ENCODE peak calls at places on chromosome 11, in eight cellular contexts. One of them, this sample, is unnamed.

GRCh38 chr11:86183694-86184093 is 60.9 kb upstream of the EED start:
- DNase-seq in GM13976: no peak
- DNase-seq in hippocampal formation: no peak
- DNase-seq in ovary: no peak
- DNase-seq in T-helper 2 cell: no peak
- DNase-seq in NCI-H446 treated with DMSO at 0.1 percent for 48 hours: no peak
- DNase-seq in BJ: no peak
- DNase-seq in NCI-H82: peak
- DNase-seq in this sample: no peak

GRCh38 chr11:124739479-124740276 is at the start of gene NRGN:
- DNase-seq in NCI-H82: peak
- DNase-seq in NCI-H446 treated with DMSO at 0.1 percent for 48 hours: peak
- DNase-seq in hippocampal formation: peak
- DNase-seq in BJ: peak
- DNase-seq in ovary: peak
- DNase-seq in T-helper 2 cell: peak
- DNase-seq in GM13976: peak
- DNase-seq in this sample: peak

GRCh38 chr11:119796363-119797060 is 67.5 kb upstream of the NECTIN1 start:
- DNase-seq in ovary: no peak
- DNase-seq in BJ: no peak
- DNase-seq in NCI-H446 treated with DMSO at 0.1 percent for 48 hours: no peak
- DNase-seq in GM13976: no peak
- DNase-seq in T-helper 2 cell: no peak
- DNase-seq in hippocampal formation: no peak
- DNase-seq in NCI-H82: no peak
- DNase-seq in this sample: no peak

GRCh38 chr11:126716456-126717083 is 284.0 kb downstream of the KIRREL3 start:
- DNase-seq in ovary: no peak
- DNase-seq in T-helper 2 cell: peak
- DNase-seq in NCI-H446 treated with DMSO at 0.1 percent for 48 hours: no peak
- DNase-seq in hippocampal formation: peak
- DNase-seq in GM13976: peak
- DNase-seq in NCI-H82: peak
- DNase-seq in BJ: no peak
- DNase-seq in this sample: no peak

GRCh38 chr11:69101100-69101791 is 52.5 kb downstream of the TPCN2 start:
- DNase-seq in BJ: no peak
- DNase-seq in GM13976: peak
- DNase-seq in ovary: no peak
- DNase-seq in hippocampal formation: peak
- DNase-seq in NCI-H446 treated with DMSO at 0.1 percent for 48 hours: no peak
- DNase-seq in T-helper 2 cell: peak
- DNase-seq in NCI-H82: peak
- DNase-seq in this sample: peak

GRCh38 chr11:134025086-134025437 is 43.8 kb upstream of the JAM3 start:
- DNase-seq in NCI-H446 treated with DMSO at 0.1 percent for 48 hours: no peak
- DNase-seq in BJ: no peak
- DNase-seq in GM13976: no peak
- DNase-seq in T-helper 2 cell: no peak
- DNase-seq in hippocampal formation: peak
- DNase-seq in NCI-H82: no peak
- DNase-seq in ovary: no peak
- DNase-seq in this sample: no peak

GRCh38 chr11:20303451-20303965 is 60.0 kb upstream of the HTATIP2 start:
- DNase-seq in hippocampal formation: no peak
- DNase-seq in T-helper 2 cell: no peak
- DNase-seq in NCI-H82: peak
- DNase-seq in GM13976: no peak
- DNase-seq in BJ: no peak
- DNase-seq in ovary: no peak
- DNase-seq in NCI-H446 treated with DMSO at 0.1 percent for 48 hours: peak
- DNase-seq in this sample: no peak

GRCh38 chr11:114081641-114082414 is 22.3 kb downstream of the ZBTB16 start:
- DNase-seq in ovary: no peak
- DNase-seq in T-helper 2 cell: no peak
- DNase-seq in hippocampal formation: no peak
- DNase-seq in BJ: no peak
- DNase-seq in GM13976: no peak
- DNase-seq in NCI-H82: no peak
- DNase-seq in NCI-H446 treated with DMSO at 0.1 percent for 48 hours: no peak
- DNase-seq in this sample: no peak

GRCh38 chr11:662689-663274 is 25.7 kb downstream of the DRD4 start:
- DNase-seq in hippocampal formation: peak
- DNase-seq in T-helper 2 cell: no peak
- DNase-seq in ovary: peak
- DNase-seq in GM13976: peak
- DNase-seq in BJ: no peak
- DNase-seq in NCI-H446 treated with DMSO at 0.1 percent for 48 hours: no peak
- DNase-seq in NCI-H82: peak
- DNase-seq in this sample: peak

GRCh38 chr11:35105319-35106063 is 33.5 kb upstream of the CD44 start:
- DNase-seq in GM13976: no peak
- DNase-seq in ovary: no peak
- DNase-seq in BJ: no peak
- DNase-seq in NCI-H82: no peak
- DNase-seq in NCI-H446 treated with DMSO at 0.1 percent for 48 hours: peak
- DNase-seq in hippocampal formation: no peak
- DNase-seq in T-helper 2 cell: no peak
- DNase-seq in this sample: peak

GRCh38 chr11:120834686-120835225 is 189.1 kb upstream of the TBCEL start:
- DNase-seq in BJ: no peak
- DNase-seq in GM13976: no peak
- DNase-seq in NCI-H82: no peak
- DNase-seq in NCI-H446 treated with DMSO at 0.1 percent for 48 hours: no peak
- DNase-seq in T-helper 2 cell: no peak
- DNase-seq in ovary: no peak
- DNase-seq in hippocampal formation: no peak
- DNase-seq in this sample: no peak

GRCh38 chr11:59615132-59615636 is 390 bp downstream of the OSBP start:
- DNase-seq in NCI-H82: peak
- DNase-seq in T-helper 2 cell: peak
- DNase-seq in BJ: no peak
- DNase-seq in GM13976: peak
- DNase-seq in NCI-H446 treated with DMSO at 0.1 percent for 48 hours: no peak
- DNase-seq in hippocampal formation: no peak
- DNase-seq in ovary: peak
- DNase-seq in this sample: no peak

GRCh38 chr11:35088676-35089075 is 50.3 kb upstream of the CD44 start:
- DNase-seq in NCI-H446 treated with DMSO at 0.1 percent for 48 hours: no peak
- DNase-seq in GM13976: no peak
- DNase-seq in BJ: no peak
- DNase-seq in NCI-H82: no peak
- DNase-seq in hippocampal formation: no peak
- DNase-seq in ovary: no peak
- DNase-seq in T-helper 2 cell: no peak
- DNase-seq in this sample: no peak

GRCh38 chr11:2774173-2775082 is 74.6 kb upstream of the KCNQ1OT1 start:
- DNase-seq in hippocampal formation: no peak
- DNase-seq in ovary: no peak
- DNase-seq in NCI-H446 treated with DMSO at 0.1 percent for 48 hours: no peak
- DNase-seq in BJ: no peak
- DNase-seq in T-helper 2 cell: no peak
- DNase-seq in NCI-H82: no peak
- DNase-seq in GM13976: no peak
- DNase-seq in this sample: no peak

GRCh38 chr11:116731097-116731761 is 41.6 kb downstream of the BUD13 start:
- DNase-seq in ovary: no peak
- DNase-seq in BJ: no peak
- DNase-seq in T-helper 2 cell: no peak
- DNase-seq in hippocampal formation: peak
- DNase-seq in NCI-H446 treated with DMSO at 0.1 percent for 48 hours: peak
- DNase-seq in GM13976: no peak
- DNase-seq in NCI-H82: peak
- DNase-seq in this sample: peak

GRCh38 chr11:17986007-17986710 is 26.7 kb downstream of the SERGEF start:
- DNase-seq in T-helper 2 cell: no peak
- DNase-seq in hippocampal formation: no peak
- DNase-seq in ovary: peak
- DNase-seq in NCI-H82: no peak
- DNase-seq in NCI-H446 treated with DMSO at 0.1 percent for 48 hours: no peak
- DNase-seq in GM13976: no peak
- DNase-seq in BJ: peak
- DNase-seq in this sample: peak

GRCh38 chr11:87198266-87198881 is 160.6 kb downstream of the TMEM135 start:
- DNase-seq in hippocampal formation: no peak
- DNase-seq in BJ: no peak
- DNase-seq in T-helper 2 cell: no peak
- DNase-seq in ovary: no peak
- DNase-seq in NCI-H82: no peak
- DNase-seq in NCI-H446 treated with DMSO at 0.1 percent for 48 hours: no peak
- DNase-seq in GM13976: no peak
- DNase-seq in this sample: no peak

GRCh38 chr11:33695051-33695566 is 5.5 kb downstream of the C11orf91 start:
- DNase-seq in NCI-H446 treated with DMSO at 0.1 percent for 48 hours: no peak
- DNase-seq in hippocampal formation: no peak
- DNase-seq in GM13976: no peak
- DNase-seq in T-helper 2 cell: no peak
- DNase-seq in ovary: peak
- DNase-seq in BJ: no peak
- DNase-seq in NCI-H82: no peak
- DNase-seq in this sample: no peak

GRCh38 chr11:123797065-123797940 is 8.8 kb downstream of the OR6M1 start:
- DNase-seq in GM13976: no peak
- DNase-seq in NCI-H446 treated with DMSO at 0.1 percent for 48 hours: no peak
- DNase-seq in hippocampal formation: no peak
- DNase-seq in NCI-H82: peak
- DNase-seq in BJ: no peak
- DNase-seq in ovary: no peak
- DNase-seq in T-helper 2 cell: no peak
- DNase-seq in this sample: no peak

GRCh38 chr11:97118756-97119155 is 728.9 kb downstream of the JRKL start:
- DNase-seq in NCI-H446 treated with DMSO at 0.1 percent for 48 hours: no peak
- DNase-seq in BJ: no peak
- DNase-seq in T-helper 2 cell: no peak
- DNase-seq in NCI-H82: no peak
- DNase-seq in hippocampal formation: no peak
- DNase-seq in GM13976: no peak
- DNase-seq in ovary: no peak
- DNase-seq in this sample: no peak

GRCh38 chr11:118607401-118608267 is at the start of gene PHLDB1:
- DNase-seq in NCI-H82: peak
- DNase-seq in NCI-H446 treated with DMSO at 0.1 percent for 48 hours: no peak
- DNase-seq in BJ: no peak
- DNase-seq in hippocampal formation: peak
- DNase-seq in T-helper 2 cell: peak
- DNase-seq in ovary: peak
- DNase-seq in GM13976: peak
- DNase-seq in this sample: no peak

GRCh38 chr11:134532176-134532920 is 120.3 kb upstream of the B3GAT1 start:
- DNase-seq in T-helper 2 cell: no peak
- DNase-seq in GM13976: no peak
- DNase-seq in hippocampal formation: no peak
- DNase-seq in NCI-H446 treated with DMSO at 0.1 percent for 48 hours: no peak
- DNase-seq in NCI-H82: peak
- DNase-seq in ovary: no peak
- DNase-seq in BJ: no peak
- DNase-seq in this sample: no peak

GRCh38 chr11:40170076-40170475 is 1289.4 kb downstream of the LRRC4C start:
- DNase-seq in ovary: no peak
- DNase-seq in BJ: no peak
- DNase-seq in NCI-H446 treated with DMSO at 0.1 percent for 48 hours: no peak
- DNase-seq in GM13976: no peak
- DNase-seq in hippocampal formation: no peak
- DNase-seq in NCI-H82: no peak
- DNase-seq in T-helper 2 cell: no peak
- DNase-seq in this sample: no peak

GRCh38 chr11:124470516-124471231 is 25.2 kb upstream of the OR8B8 start:
- DNase-seq in ovary: no peak
- DNase-seq in NCI-H446 treated with DMSO at 0.1 percent for 48 hours: no peak
- DNase-seq in GM13976: no peak
- DNase-seq in NCI-H82: no peak
- DNase-seq in T-helper 2 cell: no peak
- DNase-seq in BJ: no peak
- DNase-seq in hippocampal formation: no peak
- DNase-seq in this sample: no peak

GRCh38 chr11:123472236-123472935 is 42.3 kb downstream of the GRAMD1B start:
- DNase-seq in BJ: no peak
- DNase-seq in GM13976: no peak
- DNase-seq in NCI-H446 treated with DMSO at 0.1 percent for 48 hours: no peak
- DNase-seq in hippocampal formation: no peak
- DNase-seq in NCI-H82: peak
- DNase-seq in ovary: no peak
- DNase-seq in T-helper 2 cell: no peak
- DNase-seq in this sample: no peak

GRCh38 chr11:14967581-14968214 is 4.5 kb downstream of the CALCA start:
- DNase-seq in T-helper 2 cell: no peak
- DNase-seq in GM13976: no peak
- DNase-seq in BJ: no peak
- DNase-seq in ovary: no peak
- DNase-seq in hippocampal formation: no peak
- DNase-seq in NCI-H82: no peak
- DNase-seq in NCI-H446 treated with DMSO at 0.1 percent for 48 hours: no peak
- DNase-seq in this sample: no peak

GRCh38 chr11:44398266-44399045 is 88.5 kb upstream of the ALX4 start:
- DNase-seq in NCI-H82: no peak
- DNase-seq in BJ: no peak
- DNase-seq in NCI-H446 treated with DMSO at 0.1 percent for 48 hours: peak
- DNase-seq in ovary: no peak
- DNase-seq in GM13976: no peak
- DNase-seq in T-helper 2 cell: no peak
- DNase-seq in hippocampal formation: no peak
- DNase-seq in this sample: no peak

GRCh38 chr11:67504023-67504949 is 877 bp downstream of the PITPNM1 start:
- DNase-seq in hippocampal formation: no peak
- DNase-seq in GM13976: peak
- DNase-seq in NCI-H82: peak
- DNase-seq in NCI-H446 treated with DMSO at 0.1 percent for 48 hours: no peak
- DNase-seq in BJ: no peak
- DNase-seq in T-helper 2 cell: peak
- DNase-seq in ovary: no peak
- DNase-seq in this sample: no peak

GRCh38 chr11:10622957-10623787 is 54.7 kb upstream of the LYVE1 start:
- DNase-seq in BJ: no peak
- DNase-seq in T-helper 2 cell: no peak
- DNase-seq in NCI-H446 treated with DMSO at 0.1 percent for 48 hours: no peak
- DNase-seq in GM13976: no peak
- DNase-seq in NCI-H82: no peak
- DNase-seq in ovary: no peak
- DNase-seq in hippocampal formation: peak
- DNase-seq in this sample: no peak

GRCh38 chr11:64810271-64810890 is at the start of gene MEN1:
- DNase-seq in hippocampal formation: peak
- DNase-seq in ovary: peak
- DNase-seq in NCI-H82: peak
- DNase-seq in NCI-H446 treated with DMSO at 0.1 percent for 48 hours: peak
- DNase-seq in GM13976: peak
- DNase-seq in T-helper 2 cell: peak
- DNase-seq in BJ: peak
- DNase-seq in this sample: peak

GRCh38 chr11:25272214-25272613 is 775.4 kb downstream of the LUZP2 start:
- DNase-seq in BJ: no peak
- DNase-seq in T-helper 2 cell: no peak
- DNase-seq in ovary: no peak
- DNase-seq in GM13976: no peak
- DNase-seq in NCI-H82: no peak
- DNase-seq in hippocampal formation: no peak
- DNase-seq in NCI-H446 treated with DMSO at 0.1 percent for 48 hours: no peak
- DNase-seq in this sample: no peak

GRCh38 chr11:33062137-33062536 is 22.8 kb downstream of the TCP11L1 start:
- DNase-seq in GM13976: no peak
- DNase-seq in ovary: no peak
- DNase-seq in NCI-H82: no peak
- DNase-seq in BJ: no peak
- DNase-seq in hippocampal formation: no peak
- DNase-seq in NCI-H446 treated with DMSO at 0.1 percent for 48 hours: no peak
- DNase-seq in T-helper 2 cell: no peak
- DNase-seq in this sample: no peak